ENCODE peak calls at places on chromosomes 13 and 19, in five cellular contexts. B, Q, S, X and G are unnamed samples.
A peak's percentile ranks its signal among the peaks of the same experiment; 100 is the strongest.

GRCh38 chr13:34926513-34926912 is 15.6 kb upstream of the NBEA start:
- DNase-seq in S (no peak), B (no peak), Q (no peak), X (no peak), G (no peak)

GRCh38 chr13:40233731-40234195 is 432.7 kb downstream of the FOXO1 start:
- DNase-seq in B (no peak), X (peak; percentile 46), Q (peak; percentile 18), S (no peak), G (peak; percentile 79)

GRCh38 chr13:95184317-95184716 is 116.9 kb downstream of the ABCC4 start:
- DNase-seq in B (no peak), S (no peak), Q (no peak), X (no peak), G (no peak)

GRCh38 chr13:21395953-21396352 is 63.1 kb downstream of the ZDHHC20 start:
- DNase-seq in Q (no peak), B (no peak), X (no peak), S (no peak), G (no peak)

GRCh38 chr19:7440188-7440975 is 48.5 kb downstream of the PEX11G start:
- DNase-seq in Q (no peak), X (no peak), B (no peak), S (no peak), G (no peak)

GRCh38 chr19:35246466-35247096 is 2.2 kb upstream of the LSR start:
- DNase-seq in S (no peak), X (no peak), B (no peak), Q (no peak), G (no peak)

GRCh38 chr19:53254451-53255341 is at the start of gene ZNF677:
- DNase-seq in Q (peak; percentile 85), X (peak; percentile 95), B (peak; percentile 74), S (peak; percentile 90), G (peak; percentile 78)

GRCh38 chr19:39546599-39546998 is 6.6 kb upstream of the EID2 start:
- DNase-seq in X (no peak), B (no peak), S (no peak), Q (no peak), G (no peak)

GRCh38 chr19:40908981-40909380 is 26.9 kb upstream of the CYP2A7 start:
- DNase-seq in B (no peak), X (no peak), Q (peak; percentile 78), S (no peak), G (no peak)

GRCh38 chr19:46718157-46718933 is 1.4 kb upstream of the PRKD2 start:
- DNase-seq in B (peak; percentile 45), Q (peak; percentile 63), X (peak; percentile 50), S (no peak), G (no peak)

GRCh38 chr19:14479985-14480694 is 5.0 kb upstream of the PTGER1 start:
- DNase-seq in Q (peak; percentile 29), B (peak; percentile 55), S (peak; percentile 44), X (no peak), G (no peak)

GRCh38 chr19:41886761-41887710 is 4.1 kb downstream of the ARHGEF1 start:
- DNase-seq in Q (no peak), B (no peak), X (no peak), S (no peak), G (no peak)

GRCh38 chr19:55348317-55349034 is 6.0 kb downstream of the COX6B2 start:
- DNase-seq in Q (no peak), X (no peak), S (no peak), B (no peak), G (no peak)

GRCh38 chr13:30422056-30422914 is at the start of gene UBE2L5:
- DNase-seq in Q (peak; percentile 81), S (peak; percentile 84), X (peak; percentile 84), B (peak; percentile 82), G (peak; percentile 76)

GRCh38 chr19:15866646-15867045 is 31.2 kb downstream of the CYP4F2 start:
- DNase-seq in S (no peak), X (no peak), B (no peak), Q (no peak), G (no peak)
- H3K9me3 ChIP-seq in S (no peaks in the 10 kb centered on the region), X (no peaks in the 10 kb centered on the region), B (no peaks in the 10 kb centered on the region), Q (no peaks in the 10 kb centered on the region), G (no peaks in the 10 kb centered on the region)

GRCh38 chr19:30480097-30480496 is 107.9 kb downstream of the ZNF536 start:
- DNase-seq in X (no peak), S (no peak), Q (no peak), B (no peak), G (no peak)

GRCh38 chr19:30479657-30480056 is 107.5 kb downstream of the ZNF536 start:
- DNase-seq in Q (no peak), X (no peak), S (no peak), B (no peak), G (no peak)

GRCh38 chr19:30479231-30479630 is 107.0 kb downstream of the ZNF536 start:
- DNase-seq in X (no peak), B (no peak), S (no peak), Q (peak; percentile 17), G (no peak)

GRCh38 chr19:30481823-30482222 is 109.6 kb downstream of the ZNF536 start:
- DNase-seq in X (no peak), S (no peak), B (no peak), Q (no peak), G (no peak)

GRCh38 chr19:30482956-30483355 is 110.8 kb downstream of the ZNF536 start:
- DNase-seq in Q (no peak), S (no peak), B (no peak), X (no peak), G (no peak)
- H3K4me3 ChIP-seq in Q (no peak overlapping the region), S (no peak overlapping the region), B (no peak overlapping the region), X (no peak overlapping the region), G (no peak overlapping the region)

DNA sequence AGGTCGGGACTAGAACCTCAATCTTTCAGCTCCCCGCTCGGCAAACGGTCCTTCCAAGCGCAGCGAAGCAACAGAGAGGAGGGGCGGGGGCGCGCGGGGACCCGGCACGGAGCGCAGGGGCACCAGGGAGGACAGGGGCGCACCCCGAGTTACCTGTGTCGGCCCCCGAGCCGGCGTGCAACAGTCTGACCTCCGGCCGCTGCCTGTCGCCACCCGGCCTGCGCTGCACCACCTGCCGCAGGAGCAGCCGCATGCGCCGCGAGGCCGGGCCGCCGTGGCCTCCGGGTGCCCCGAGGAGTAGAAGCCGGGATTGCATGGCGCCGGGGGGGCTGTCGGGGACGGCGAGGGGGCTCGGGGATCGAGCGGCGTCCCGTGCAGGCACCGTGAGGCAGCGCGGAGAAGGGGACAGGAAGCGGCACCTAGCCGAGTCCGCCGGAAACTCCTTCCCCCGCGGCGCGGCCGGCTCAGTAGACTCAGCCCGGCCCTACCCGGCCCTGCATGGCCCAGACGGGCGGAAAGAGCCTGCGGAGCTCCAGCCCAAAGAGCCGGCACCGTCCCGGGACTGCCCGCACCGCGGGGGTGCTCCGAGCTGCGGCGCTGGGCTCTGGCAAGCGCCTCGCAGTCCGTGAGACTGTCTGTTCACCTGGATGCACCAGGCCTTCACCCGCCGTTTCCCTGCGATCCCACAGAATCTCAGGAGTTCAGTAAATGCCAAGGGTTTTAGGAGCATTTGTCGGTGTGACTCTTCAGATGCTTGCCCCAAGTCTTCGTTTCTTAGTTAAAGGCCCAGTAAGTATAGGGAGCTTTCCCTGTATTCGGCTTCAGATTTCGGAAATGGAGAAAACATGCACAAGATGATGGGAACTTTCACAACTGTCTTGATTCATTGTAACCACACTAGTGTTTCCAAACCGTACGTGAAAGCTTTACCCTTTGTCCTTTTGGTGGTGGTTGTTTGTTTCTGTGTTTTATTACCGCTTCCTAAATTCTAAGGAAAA is at the start of gene VWA8:
- DNase-seq in X (peak; percentile 84), S (peak; percentile 82), Q (peak; percentile 87), B (peak; percentile 85), G (peak; percentile 58)
- TF ChIP-seq POLR2A in X (no peak), S (peak; percentile 62), Q (peak; percentile 75), B (no peak), G (no peak)

GRCh38 chr19:52028027-52028779 is at the start of gene ZNF614:
- DNase-seq in X (peak; percentile 90), B (peak; percentile 87), Q (peak; percentile 82), S (peak; percentile 88), G (peak; percentile 80)
- H3K9me3 ChIP-seq in X (peaks cover 25% of the 10 kb centered on the region), B (peaks cover 46% of the 10 kb centered on the region), Q (no peaks in the 10 kb centered on the region), S (peaks cover 30% of the 10 kb centered on the region), G (no peaks in the 10 kb centered on the region)

DNA sequence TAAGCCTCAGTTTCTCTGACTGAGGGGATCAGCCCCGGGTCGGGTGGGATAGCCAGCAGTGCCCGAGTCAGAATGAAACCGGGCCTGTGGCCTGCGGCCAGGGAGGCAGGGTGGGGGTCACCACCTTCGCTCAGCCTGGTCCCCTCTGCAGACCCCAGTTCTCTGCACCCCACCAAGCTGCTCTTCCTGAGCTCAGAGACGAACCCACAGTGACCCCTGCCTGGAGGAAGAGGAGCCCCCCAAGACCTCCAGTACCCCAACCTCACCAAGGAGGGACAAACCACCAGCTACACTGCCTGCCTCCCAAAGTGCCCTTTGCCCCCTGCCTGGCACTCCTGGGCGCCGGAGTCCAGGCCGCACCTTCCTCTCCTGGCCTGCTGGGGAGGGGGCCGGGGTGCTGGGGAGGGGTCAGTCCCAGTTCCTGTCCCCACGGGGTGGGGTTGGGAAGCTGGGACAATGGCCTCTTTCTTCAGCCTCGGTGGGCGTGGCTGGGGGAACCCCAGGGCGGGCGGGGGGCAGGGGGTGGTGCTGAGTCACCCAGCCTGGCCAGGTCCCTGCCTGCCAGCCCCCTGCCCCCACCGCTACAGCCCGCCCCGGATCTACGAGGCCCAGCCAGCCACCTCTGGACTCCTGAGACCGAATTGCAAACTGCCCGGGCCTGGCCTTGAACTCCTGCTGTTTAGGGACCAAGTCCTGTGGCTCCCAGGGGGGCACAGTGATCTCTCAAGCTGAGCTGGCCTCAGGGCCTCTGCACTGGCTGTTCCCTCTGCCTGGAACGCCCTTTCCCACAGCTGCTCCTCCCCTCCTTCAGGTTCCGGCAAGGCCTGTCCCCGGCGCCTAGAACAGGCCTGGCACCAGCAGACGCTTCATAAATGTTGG is 14.3 kb downstream of the ZBTB7A start:
- DNase-seq in S (peak; percentile 81), X (peak; percentile 56), Q (peak; percentile 76), B (peak; percentile 81), G (no peak)
- H3K4me3 ChIP-seq in S (no peak overlapping the region), X (no peak overlapping the region), Q (no peak overlapping the region), B (no peak overlapping the region), G (peak overlapping the region; percentile 15)

DNA sequence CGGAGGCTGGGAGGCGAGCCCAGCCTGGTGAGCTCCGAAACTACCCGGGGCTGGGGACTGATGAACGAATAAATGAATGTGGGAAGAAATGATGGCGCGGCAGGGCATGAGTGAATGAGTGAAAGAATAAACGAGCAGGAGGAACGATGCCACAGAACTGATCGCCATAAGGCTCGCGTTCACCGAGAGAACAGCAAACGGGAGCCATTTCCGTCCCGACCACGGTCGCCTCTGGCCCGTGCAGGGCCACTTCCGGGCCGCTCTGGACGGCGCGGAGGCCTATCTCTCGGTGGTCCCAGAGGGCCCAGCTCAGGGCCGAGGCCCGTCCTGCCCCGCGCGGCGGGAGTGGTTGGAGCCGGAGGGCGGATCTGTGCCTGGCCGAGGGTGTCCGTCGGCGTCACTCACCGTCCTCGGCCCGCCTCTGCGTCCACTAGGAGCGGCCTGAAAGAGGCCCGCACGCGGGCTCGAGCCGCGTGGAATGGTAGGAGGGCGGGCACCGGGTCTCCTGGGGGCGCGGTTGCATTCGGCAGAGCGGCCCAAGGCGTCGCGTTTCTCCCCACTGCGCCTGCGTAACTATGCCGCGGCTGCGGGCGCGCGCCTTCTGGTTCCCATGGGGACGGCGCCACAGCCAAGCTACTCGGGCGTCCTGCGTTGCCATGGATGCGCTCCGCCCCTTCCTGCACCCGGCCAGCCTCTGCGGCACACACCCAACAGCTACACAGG is at the start of gene ZNF497:
- DNase-seq in X (peak; percentile 98), Q (peak; percentile 98), S (peak; percentile 96), B (peak; percentile 98), G (peak; percentile 92)
- TF ChIP-seq POLR2A in X (no peak), Q (peak; percentile 94), S (peak; percentile 66), B (no peak), G (peak; percentile 61)

GRCh38 chr19:50043967-50044366 is 18.2 kb downstream of the ZNF473 start:
- DNase-seq in Q (no peak), B (no peak), S (no peak), X (no peak), G (no peak)
- H3K9me3 ChIP-seq in Q (no peaks in the 10 kb centered on the region), B (peaks cover 53% of the 10 kb centered on the region), S (peaks cover 25% of the 10 kb centered on the region), X (peaks cover 28% of the 10 kb centered on the region), G (peaks cover 25% of the 10 kb centered on the region)